ENCODE peak calls at places on chromosomes 7 and 10, in six cellular contexts. X is AG10803, N is astrocyte of the spinal cord, K is suprapubic skin, U is fibroblast of lung, M is astrocyte of the cerebellum. T is an unnamed sample.

GRCh38 chr10:96420610-96421009 is 61.8 kb upstream of the OPALIN start:
- DNase-seq in X (no peak), U (no peak), K (no peak), N (no peak), M (no peak), T (no peak)

GRCh38 chr10:11330383-11331020 is 280.9 kb downstream of the USP6NL start:
- DNase-seq in K (no peak), U (peak), N (peak), X (peak), M (peak), T (no peak)

GRCh38 chr10:94213980-94214379 is 148.8 kb downstream of the NOC3L start:
- DNase-seq in M (no peak), X (peak), N (no peak), U (no peak), K (no peak), T (no peak)

GRCh38 chr10:131815366-131816156 is 85.2 kb upstream of the PPP2R2D start:
- DNase-seq in X (no peak), N (no peak), M (no peak), K (no peak), U (no peak), T (no peak)

GRCh38 chr10:87089746-87090145 is 4.9 kb downstream of the GLUD1 start:
- DNase-seq in X (no peak), U (no peak), N (no peak), M (no peak), K (no peak), T (no peak)

GRCh38 chr10:100739516-100740368 is 5.6 kb upstream of the PAX2 start:
- DNase-seq in X (no peak), U (no peak), M (no peak), N (no peak), K (no peak), T (no peak)

GRCh38 chr10:112986791-112987190 is 36.7 kb downstream of the TCF7L2 start:
- DNase-seq in M (peak), X (peak), K (no peak), N (peak), U (peak), T (peak)

GRCh38 chr7:28477041-28477442 is 64.7 kb downstream of the CREB5 start:
- DNase-seq in U (no peak), K (no peak), M (no peak), N (no peak), X (no peak), T (no peak)

GRCh38 chr10:128147064-128147463 is 20.8 kb upstream of the MKI67 start:
- DNase-seq in U (no peak), M (no peak), N (no peak), X (no peak), K (no peak), T (no peak)

DNA sequence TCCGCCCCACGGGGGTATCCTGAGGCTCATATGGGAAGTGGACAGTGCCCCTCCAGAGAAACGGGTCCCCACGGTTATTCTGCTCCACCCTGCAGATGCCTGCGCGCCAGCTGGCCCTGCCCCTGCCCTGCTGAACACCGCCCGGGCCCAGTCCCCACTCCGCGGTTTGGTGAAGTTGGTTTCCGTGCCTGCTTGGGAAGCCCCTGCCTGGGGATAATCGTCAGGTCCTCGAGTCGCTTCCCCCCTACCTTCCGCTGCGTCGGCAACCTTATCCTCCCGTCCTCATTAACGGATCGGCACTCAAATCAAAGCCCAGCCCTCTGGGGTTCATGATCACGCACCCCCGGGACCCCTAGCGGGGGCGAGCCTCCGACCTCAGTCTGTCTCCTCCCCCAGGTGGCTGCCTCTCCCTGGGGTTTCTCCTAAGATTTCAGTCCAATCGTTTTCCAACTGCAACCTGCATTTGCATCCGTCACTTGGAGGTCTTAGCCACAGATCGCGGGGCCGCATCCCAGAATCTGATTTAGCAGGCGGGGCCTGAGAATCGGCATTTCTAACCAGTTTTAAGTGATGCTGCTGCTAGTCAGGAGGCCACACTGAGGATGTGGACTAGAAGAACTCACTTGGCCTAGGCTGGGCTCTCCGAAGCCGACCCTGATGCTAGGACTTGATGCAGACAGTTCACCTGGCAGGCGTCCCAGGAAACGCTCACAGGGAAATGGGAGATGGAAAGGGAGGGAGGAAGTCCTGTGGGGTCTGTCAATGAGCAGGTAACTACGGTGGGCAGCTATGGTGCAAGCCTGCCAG is 27.6 kb downstream of the WDR86 start:
- DNase-seq in K (peak), U (no peak), X (no peak), N (no peak), M (no peak), T (no peak)
- H3K4me3 ChIP-seq in K (peak), U (no peak), X (no peak), N (no peak), M (peak), T (no peak)

GRCh38 chr10:125266966-125267365 is 106.6 kb upstream of the CTBP2 start:
- DNase-seq in K (no peak), N (no peak), M (no peak), X (no peak), U (no peak), T (no peak)
- TF ChIP-seq CTCF in K (no peak), N (no peak), M (no peak), X (no peak), U (no peak), T (no peak)

DNA sequence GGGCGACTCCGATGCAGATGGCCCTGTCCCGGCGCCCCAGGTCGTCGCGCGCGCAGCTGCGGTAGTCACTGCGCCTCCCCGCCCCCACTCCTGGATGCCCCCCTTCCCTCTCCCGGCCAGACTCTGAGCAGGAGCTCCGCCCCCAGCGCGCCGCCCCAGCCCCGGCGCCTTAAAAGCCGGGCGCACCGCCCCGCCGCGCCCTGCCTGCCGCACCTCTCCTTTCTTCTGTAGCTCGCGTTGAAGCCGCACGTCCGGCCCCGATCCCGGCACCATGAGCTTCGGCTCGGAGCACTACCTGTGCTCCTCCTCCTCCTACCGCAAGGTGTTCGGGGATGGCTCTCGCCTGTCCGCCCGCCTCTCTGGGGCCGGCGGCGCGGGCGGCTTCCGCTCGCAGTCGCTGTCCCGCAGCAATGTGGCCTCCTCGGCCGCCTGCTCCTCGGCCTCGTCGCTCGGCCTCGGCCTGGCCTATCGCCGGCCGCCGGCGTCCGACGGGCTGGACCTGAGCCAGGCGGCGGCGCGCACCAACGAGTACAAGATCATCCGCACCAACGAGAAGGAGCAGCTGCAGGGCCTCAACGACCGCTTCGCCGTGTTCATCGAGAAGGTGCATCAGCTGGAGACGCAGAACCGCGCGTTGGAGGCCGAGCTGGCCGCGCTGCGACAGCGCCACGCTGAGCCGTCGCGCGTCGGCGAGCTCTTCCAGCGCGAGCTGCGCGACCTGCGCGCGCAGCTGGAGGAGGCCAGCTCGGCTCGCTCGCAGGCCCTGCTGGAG is at the start of gene INA:
- DNase-seq in K (no peak), M (no peak), U (peak), N (peak), X (peak), T (peak)
- H3K4me3 ChIP-seq in K (peak), M (peak), U (peak), N (peak), X (peak), T (peak)

GRCh38 chr10:15461353-15462108 is 90.4 kb upstream of the FAM171A1 start:
- DNase-seq in X (peak), U (peak), K (no peak), M (no peak), N (peak), T (peak)
- TF ChIP-seq CTCF in X (peak), U (peak), K (no peak), M (no peak), N (peak), T (no peak)

GRCh38 chr7:99137418-99138180 is 6.3 kb downstream of the SMURF1 start:
- DNase-seq in U (peak), M (peak), N (peak), K (no peak), X (peak), T (peak)
- H3K4me3 ChIP-seq in U (peak), M (no peak), N (peak), K (no peak), X (peak), T (no peak)

DNA sequence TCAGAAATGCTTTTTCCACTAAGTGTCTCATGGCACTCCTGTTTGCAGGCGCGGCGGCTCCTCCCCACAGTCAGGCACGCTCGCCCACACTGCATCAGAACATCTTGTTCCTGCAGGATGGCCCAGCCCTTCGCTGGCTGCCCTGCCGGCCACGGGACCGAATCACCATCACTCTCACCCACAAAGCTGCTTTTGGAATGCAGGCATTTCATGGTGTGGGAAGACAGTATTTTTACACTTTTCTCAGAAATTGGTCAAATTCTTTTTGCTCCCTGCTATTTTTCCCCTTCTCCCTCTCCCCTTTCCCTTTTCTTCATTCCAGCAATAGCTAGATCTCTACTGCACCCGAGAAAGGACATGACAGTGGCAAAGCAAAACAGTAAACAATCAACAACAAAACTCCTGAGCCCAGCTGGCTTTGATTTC is 176.0 kb upstream of the TNS3 start:
- DNase-seq in M (peak), N (peak), X (peak), U (peak), K (peak), T (peak)
- TF ChIP-seq CTCF in M (no peak), N (peak), X (peak), U (no peak), K (no peak), T (no peak)

GRCh38 chr10:52875341-52875740 is 102.8 kb upstream of the MBL2 start:
- DNase-seq in X (no peak), N (no peak), K (no peak), U (no peak), M (no peak), T (no peak)

GRCh38 chr10:52871191-52871843 is 98.7 kb upstream of the MBL2 start:
- DNase-seq in X (no peak), M (no peak), U (no peak), K (no peak), N (no peak), T (no peak)

GRCh38 chr10:52877453-52877852 is 104.9 kb upstream of the MBL2 start:
- DNase-seq in X (no peak), N (no peak), M (no peak), U (peak), K (no peak), T (no peak)

GRCh38 chr10:52870562-52870961 is 98.0 kb upstream of the MBL2 start:
- DNase-seq in U (no peak), M (no peak), N (no peak), K (no peak), X (no peak), T (no peak)

DNA sequence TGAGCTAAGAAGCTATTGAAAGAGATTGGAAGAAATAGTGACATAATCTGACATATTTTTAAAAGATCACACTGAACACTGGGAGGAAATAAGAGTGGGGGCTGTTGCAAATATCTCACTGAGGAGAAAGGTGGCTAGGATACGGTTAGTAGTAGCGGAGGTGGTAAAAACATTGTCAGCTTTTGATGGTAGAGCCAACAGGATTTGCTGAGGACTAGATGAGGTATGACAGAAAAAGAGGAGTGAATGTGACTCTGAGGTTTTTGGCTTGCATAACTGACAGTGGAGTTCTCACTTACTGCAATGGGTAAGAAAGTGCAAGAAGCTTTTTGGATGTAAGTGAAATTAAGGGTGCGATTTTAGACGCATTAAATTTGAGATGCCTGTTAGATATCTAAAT is 102.0 kb upstream of the MBL2 start:
- DNase-seq in K (no peak), X (no peak), U (no peak), N (no peak), M (no peak), T (no peak)
- H3K4me3 ChIP-seq in K (no peak), X (no peak), U (no peak), N (no peak), M (no peak), T (no peak)

DNA sequence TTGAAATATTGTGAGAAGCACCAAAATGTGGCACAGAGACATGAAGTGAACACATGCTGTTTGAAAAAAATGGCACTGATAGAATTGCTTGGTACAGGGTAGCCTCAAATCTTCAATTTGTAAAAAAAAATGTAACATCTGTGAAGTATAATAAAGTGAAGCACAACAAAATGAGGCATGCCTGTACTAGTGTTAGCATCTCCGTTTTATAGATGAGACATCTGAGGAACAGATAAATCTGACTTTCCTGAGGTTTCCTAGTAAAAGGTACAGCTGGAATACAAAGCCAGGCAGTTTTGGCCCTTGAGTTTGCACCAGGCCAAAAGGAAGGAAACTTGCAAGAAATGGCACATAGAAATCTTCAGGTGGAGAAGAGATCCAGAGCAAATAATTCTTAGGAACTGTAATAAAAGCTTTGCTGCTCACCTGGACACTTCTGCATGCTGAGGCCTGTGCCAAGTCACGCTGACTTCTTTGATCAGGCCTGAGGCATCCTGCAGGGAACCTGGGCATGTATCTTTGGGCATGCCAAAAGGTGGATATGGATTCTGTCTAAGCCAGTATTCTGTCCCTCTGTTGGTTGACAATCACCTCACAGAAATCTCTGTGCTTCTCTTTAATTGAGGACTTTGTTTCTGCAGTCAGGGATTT is 251.5 kb upstream of the PLPP4 start:
- DNase-seq in U (no peak), M (no peak), N (no peak), K (no peak), X (no peak), T (peak)
- TF ChIP-seq CTCF in U (no peak), M (no peak), N (no peak), K (no peak), X (no peak), T (no peak)

T was measured in epithelial cell of esophagus.